ENCODE peak calls at places on chromosomes 5 and 9, in six cellular contexts. Y is LNCaP clone FGC; L is uterus; N is body of pancreas; H is CD8-positive, alpha-beta memory T cell; C is spleen. I is an unnamed sample.

GRCh38 chr5:16013334-16014065 is 166.1 kb downstream of the MARCHF11 start:
- DNase-seq in Y (no peak), L (no peak), N (no peak), H (no peak), C (no peak), I (no peak)

GRCh38 chr5:15968994-15969393 is 210.6 kb downstream of the MARCHF11 start:
- DNase-seq in Y (no peak), L (no peak), N (no peak), H (no peak), C (no peak), I (no peak)

GRCh38 chr5:133369161-133369783 is 243.1 kb downstream of the FSTL4 start:
- DNase-seq in Y (no peak), L (no peak), N (no peak), H (no peak), C (no peak), I (no peak)

GRCh38 chr5:32027717-32028321 is 146.3 kb downstream of the GOLPH3 start:
- DNase-seq in Y (peak; percentile 17), L (peak; percentile 86), N (peak; percentile 68), H (no peak), C (peak; percentile 16), I (no peak)

GRCh38 chr9:134618163-134618822 is 23.3 kb upstream of the COL5A1 start:
- DNase-seq in Y (no peak), L (peak; percentile 15), N (no peak), H (no peak), C (peak; percentile 67), I (no peak)

GRCh38 chr5:32329395-32329834 is 16.7 kb upstream of the MTMR12 start:
- DNase-seq in Y (peak; percentile 64), L (peak; percentile 49), N (peak; percentile 77), H (peak; percentile 32), C (peak; percentile 80), I (peak; percentile 63)

GRCh38 chr5:5741418-5741817 is 318.9 kb downstream of the ICE1 start:
- DNase-seq in Y (no peak), L (no peak), N (no peak), H (no peak), C (no peak), I (no peak)

GRCh38 chr5:131814990-131815389 is 18.2 kb upstream of the FNIP1 start:
- DNase-seq in Y (no peak), L (no peak), N (no peak), H (no peak), C (no peak), I (no peak)

GRCh38 chr5:160500776-160501175 is 79.1 kb downstream of the PTTG1 start:
- DNase-seq in Y (no peak), L (no peak), N (peak; percentile 35), H (no peak), C (no peak), I (no peak)

GRCh38 chr5:171419663-171420428 is 399 bp downstream of the FGF18 start:
- DNase-seq in Y (no peak), L (no peak), N (peak; percentile 26), H (no peak), C (peak; percentile 69), I (peak; percentile 42)

GRCh38 chr5:171422495-171422894 is 3.0 kb downstream of the FGF18 start:
- DNase-seq in Y (no peak), L (no peak), N (no peak), H (no peak), C (no peak), I (no peak)

GRCh38 chr5:171422902-171423663 is 3.6 kb downstream of the FGF18 start:
- DNase-seq in Y (no peak), L (no peak), N (no peak), H (no peak), C (peak; percentile 61), I (no peak)

GRCh38 chr5:171420429-171421231 is 1.2 kb downstream of the FGF18 start:
- DNase-seq in Y (no peak), L (peak; percentile 79), N (peak; percentile 64), H (no peak), C (peak; percentile 69), I (no peak)

GRCh38 chr5:171421331-171422262 is 2.1 kb downstream of the FGF18 start:
- DNase-seq in Y (no peak), L (no peak), N (no peak), H (no peak), C (peak; percentile 59), I (no peak)
- H3K4me3 ChIP-seq in Y (no peak overlapping the region), L (no peak overlapping the region), N (no peak overlapping the region), H (no peak overlapping the region), C (no peak overlapping the region), I (no peak overlapping the region)

GRCh38 chr9:4144869-4145268 is 155.0 kb downstream of the GLIS3 start:
- DNase-seq in Y (no peak), L (no peak), N (no peak), H (no peak), C (no peak), I (peak; percentile 27)
- H3K4me3 ChIP-seq in Y (no peak overlapping the region), L (no peak overlapping the region), N (no peak overlapping the region), H (no peak overlapping the region), C (no peak overlapping the region), I (no peak overlapping the region)

DNA sequence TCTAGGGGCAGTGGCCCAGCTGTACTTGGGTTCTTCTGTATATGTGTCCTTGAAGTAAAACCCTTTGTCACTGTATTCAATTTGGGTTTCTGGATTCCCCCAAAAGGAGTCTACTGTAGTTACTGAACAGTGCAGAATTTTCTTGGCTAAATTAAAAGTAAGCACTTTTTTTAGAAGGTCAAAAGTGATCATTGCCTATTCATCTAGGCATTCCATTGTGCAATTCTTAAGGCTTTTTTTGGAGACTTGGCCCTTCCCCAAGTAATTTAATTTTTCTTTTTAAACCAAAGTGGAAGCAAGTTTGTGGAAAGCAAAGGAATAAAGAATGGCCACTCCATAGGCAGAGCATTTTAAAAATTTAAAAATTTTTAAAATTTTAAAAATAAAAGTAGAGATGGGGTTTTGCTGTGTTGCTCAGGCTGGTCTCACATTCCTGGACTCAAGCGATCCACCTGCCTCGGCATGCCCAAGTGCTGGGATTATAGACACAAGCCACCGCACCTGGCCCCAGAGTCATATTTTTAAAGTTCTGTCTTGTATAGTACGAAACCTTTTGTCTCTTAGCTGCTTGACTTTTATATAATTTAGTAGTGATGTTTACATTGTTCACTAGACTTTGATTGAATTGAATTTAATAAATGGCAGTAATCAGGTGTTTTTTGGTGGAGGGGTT is 31.2 kb downstream of the LRRTM2 start:
- DNase-seq in Y (no peak), L (no peak), N (no peak), H (no peak), C (no peak), I (no peak)
- H3K4me3 ChIP-seq in Y (no peak overlapping the region), L (no peak overlapping the region), N (no peak overlapping the region), H (no peak overlapping the region), C (no peak overlapping the region), I (no peak overlapping the region)

GRCh38 chr9:34653610-34654072 is 1.7 kb downstream of the IL11RA start:
- DNase-seq in Y (no peak), L (peak; percentile 63), N (no peak), H (no peak), C (no peak), I (no peak)

GRCh38 chr9:34653131-34653530 is 1.1 kb downstream of the IL11RA start:
- DNase-seq in Y (no peak), L (no peak), N (peak; percentile 18), H (no peak), C (no peak), I (no peak)

GRCh38 chr9:34655394-34655793 is 3.4 kb downstream of the IL11RA start:
- DNase-seq in Y (no peak), L (no peak), N (no peak), H (no peak), C (no peak), I (no peak)

GRCh38 chr9:34652608-34653007 is 623 bp downstream of the IL11RA start:
- DNase-seq in Y (no peak), L (no peak), N (no peak), H (no peak), C (no peak), I (no peak)

GRCh38 chr9:34654317-34655083 is 2.5 kb downstream of the IL11RA start:
- DNase-seq in Y (no peak), L (peak; percentile 87), N (peak; percentile 74), H (no peak), C (peak; percentile 73), I (no peak)
- H3K4me3 ChIP-seq in Y (no peak overlapping the region), L (no peak overlapping the region), N (no peak overlapping the region), H (no peak overlapping the region), C (no peak overlapping the region), I (no peak overlapping the region)

GRCh38 chr5:103110403-103110802 is 9.5 kb downstream of the GIN1 start:
- DNase-seq in Y (no peak), L (no peak), N (no peak), H (no peak), C (no peak), I (no peak)

GRCh38 chr5:103109277-103109676 is 10.7 kb downstream of the GIN1 start:
- DNase-seq in Y (no peak), L (no peak), N (no peak), H (no peak), C (no peak), I (no peak)

GRCh38 chr5:103114440-103114839 is 5.5 kb downstream of the GIN1 start:
- DNase-seq in Y (no peak), L (no peak), N (no peak), H (no peak), C (no peak), I (no peak)

GRCh38 chr5:103112910-103113309 is 7.0 kb downstream of the GIN1 start:
- DNase-seq in Y (no peak), L (no peak), N (no peak), H (no peak), C (no peak), I (no peak)

GRCh38 chr5:103111458-103111857 is 8.5 kb downstream of the GIN1 start:
- DNase-seq in Y (no peak), L (no peak), N (no peak), H (no peak), C (no peak), I (no peak)
- H3K4me3 ChIP-seq in Y (no peak overlapping the region), L (no peak overlapping the region), N (no peak overlapping the region), H (no peak overlapping the region), C (no peak overlapping the region), I (no peak overlapping the region)

GRCh38 chr5:67301285-67301904 is 104.8 kb upstream of the CD180 start:
- DNase-seq in Y (no peak), L (peak; percentile 93), N (peak; percentile 63), H (no peak), C (no peak), I (no peak)
- H3K4me3 ChIP-seq in Y (no peak overlapping the region), L (no peak overlapping the region), N (no peak overlapping the region), H (no peak overlapping the region), C (no peak overlapping the region), I (no peak overlapping the region)